ENCODE peak calls at places on chromosomes 4 and X, in seven cellular contexts. U is heart right ventricle; E is cardiac muscle cell; A is BJ; T is CD4-positive, alpha-beta memory T cell; L is AG04450; Z is naive thymus-derived CD4-positive, alpha-beta T cell. V is an unnamed sample.
A peak's percentile ranks its signal among the peaks of the same experiment; 100 is the strongest.

GRCh38 chr4:52617467-52618017 is 41.6 kb downstream of the USP46 start:
- DNase-seq in U (no peak), E (no peak), A (no peak), T (peak; percentile 37), L (no peak), Z (no peak), V (no peak)

GRCh38 chr4:19262467-19262866 is 989.2 kb upstream of the SLIT2 start:
- DNase-seq in U (no peak), E (peak; percentile 64), A (no peak), T (no peak), L (no peak), Z (no peak), V (no peak)

GRCh38 chr4:6783111-6783981 is 819 bp downstream of the KIAA0232 start:
- DNase-seq in U (peak; percentile 91), E (peak; percentile 91), A (peak; percentile 23), T (peak; percentile 89), L (peak; percentile 38), Z (peak; percentile 88), V (peak; percentile 99)

GRCh38 chrX:41822917-41823316 is 98.9 kb downstream of the GPR82 start:
- DNase-seq in U (no peak), E (peak; percentile 1), A (no peak), T (no peak), L (no peak), Z (no peak), V (no peak)

GRCh38 chr4:14916554-14917304 is 85.6 kb upstream of the CPEB2 start:
- DNase-seq in U (peak; percentile 49), E (peak; percentile 69), A (peak; percentile 41), T (no peak), L (peak; percentile 8), Z (no peak), V (no peak)

GRCh38 chr4:1081689-1082040 is 31.7 kb downstream of the RNF212 start:
- DNase-seq in U (no peak), E (peak; percentile 28), A (no peak), T (no peak), L (no peak), Z (no peak), V (peak; percentile 28)

GRCh38 chr4:44160776-44161377 is 287.7 kb downstream of the KCTD8 start:
- DNase-seq in U (no peak), E (no peak), A (no peak), T (no peak), L (no peak), Z (no peak), V (no peak)

GRCh38 chr4:185395255-185395955 is at the start of gene LRP2BP:
- DNase-seq in U (no peak), E (peak; percentile 18), A (no peak), T (peak; percentile 29), L (no peak), Z (peak; percentile 23), V (no peak)

GRCh38 chr4:188246488-188246887 is 107.2 kb downstream of the TRIML1 start:
- DNase-seq in U (no peak), E (no peak), A (no peak), T (no peak), L (no peak), Z (no peak), V (peak; percentile 61)

GRCh38 chr4:80127870-80128419 is 54.9 kb upstream of the ANTXR2 start:
- DNase-seq in U (no peak), E (no peak), A (no peak), T (no peak), L (no peak), Z (no peak), V (no peak)

GRCh38 chrX:138777230-138777629 is 65.7 kb upstream of the FGF13 start:
- DNase-seq in U (no peak), E (no peak), A (no peak), T (no peak), L (no peak), Z (no peak), V (peak; percentile 37)

GRCh38 chrX:138769918-138770317 is 58.4 kb upstream of the FGF13 start:
- DNase-seq in U (no peak), E (no peak), A (no peak), T (no peak), L (no peak), Z (no peak), V (no peak)

GRCh38 chrX:138771042-138771441 is 59.5 kb upstream of the FGF13 start:
- DNase-seq in U (no peak), E (no peak), A (no peak), T (no peak), L (no peak), Z (no peak), V (no peak)

GRCh38 chrX:138775501-138775900 is 64.0 kb upstream of the FGF13 start:
- DNase-seq in U (no peak), E (peak; percentile 29), A (no peak), T (no peak), L (no peak), Z (no peak), V (peak; percentile 36)
- H3K27me3 ChIP-seq in U (no peaks in the 10 kb centered on the region), E (no peaks in the 10 kb centered on the region), A (no peaks in the 10 kb centered on the region), T (no peaks in the 10 kb centered on the region), L (no peaks in the 10 kb centered on the region), Z (no peaks in the 10 kb centered on the region), V (no peaks in the 10 kb centered on the region)

GRCh38 chrX:155028749-155029360 is 2.2 kb downstream of the FUNDC2 start:
- DNase-seq in U (no peak), E (peak; percentile 71), A (no peak), T (no peak), L (no peak), Z (no peak), V (no peak)
- H3K4me3 ChIP-seq in U (no peak overlapping the region), E (peak overlapping the region; percentile 51), A (no peak overlapping the region), T (no peak overlapping the region), L (no peak overlapping the region), Z (no peak overlapping the region), V (no peak overlapping the region)

DNA sequence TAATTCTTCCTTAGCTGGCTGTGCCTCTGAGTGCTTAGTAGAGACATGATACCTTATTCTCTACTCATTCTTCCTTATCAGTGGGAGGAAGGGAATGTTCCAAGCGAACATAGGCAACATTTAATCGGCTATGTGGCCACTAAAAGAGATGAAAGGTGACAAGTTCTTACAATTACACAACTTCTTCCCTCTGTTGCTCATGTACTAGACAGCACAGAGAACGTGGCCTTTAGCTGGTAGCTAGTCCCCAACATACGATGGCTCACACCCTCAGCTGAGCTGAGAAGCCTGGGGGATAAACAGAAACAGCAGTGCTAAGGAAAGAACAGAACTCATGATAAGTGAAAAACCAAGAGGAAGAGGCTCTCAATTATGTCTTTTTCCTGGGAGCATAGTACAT is 52.2 kb downstream of the APOO start:
- DNase-seq in U (no peak), E (peak; percentile 49), A (no peak), T (no peak), L (no peak), Z (no peak), V (no peak)
- H3K27me3 ChIP-seq in U (no peaks in the 10 kb centered on the region), E (no peaks in the 10 kb centered on the region), A (no peaks in the 10 kb centered on the region), T (no peaks in the 10 kb centered on the region), L (no peaks in the 10 kb centered on the region), Z (no peaks in the 10 kb centered on the region), V (no peaks in the 10 kb centered on the region)

DNA sequence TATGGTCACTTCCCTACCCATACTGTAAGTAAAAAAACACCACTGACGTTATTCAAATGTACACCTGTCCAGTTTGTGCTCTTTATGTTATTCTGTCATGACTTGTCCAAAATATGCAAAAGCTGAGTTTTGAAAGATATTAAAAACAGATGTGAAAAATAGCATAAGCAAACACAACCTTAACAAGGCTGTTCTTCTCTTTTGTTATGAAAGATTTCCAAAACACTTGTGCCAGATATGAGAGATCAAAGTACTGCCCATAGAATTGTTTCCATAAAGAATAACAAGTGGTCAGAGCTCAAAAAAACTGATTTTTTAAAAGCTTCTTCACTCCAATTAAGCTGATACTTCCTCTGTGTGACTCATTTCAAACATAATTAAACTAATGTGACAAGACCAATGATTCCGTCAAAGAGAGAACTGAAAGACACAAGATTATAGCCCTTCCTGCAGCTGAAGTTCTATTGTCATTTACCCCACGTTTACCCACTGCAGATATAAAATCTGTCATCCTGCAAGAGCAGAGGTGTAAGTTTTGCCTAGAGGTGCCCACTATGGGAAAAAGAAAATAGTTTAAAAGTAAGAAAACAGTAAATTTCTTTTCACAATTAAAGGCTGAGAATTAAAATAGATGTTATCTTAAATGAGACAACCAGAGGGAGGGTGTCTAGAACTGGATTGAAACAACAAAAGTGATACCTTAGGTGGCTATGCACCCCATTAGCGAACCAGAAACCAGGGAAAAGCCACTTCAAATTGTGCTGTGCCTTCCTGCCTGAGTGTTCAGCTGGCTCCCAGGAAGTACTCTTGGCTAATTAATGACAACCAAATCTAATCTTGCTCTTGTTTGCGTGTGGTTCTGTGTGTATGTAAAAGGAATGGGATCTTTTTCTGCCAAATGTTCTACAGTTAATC is 30.1 kb downstream of the RASSF6 start:
- DNase-seq in U (no peak), E (peak; percentile 47), A (no peak), T (no peak), L (no peak), Z (no peak), V (no peak)
- H3K4me3 ChIP-seq in U (no peak overlapping the region), E (no peak overlapping the region), A (no peak overlapping the region), T (no peak overlapping the region), L (no peak overlapping the region), Z (no peak overlapping the region), V (no peak overlapping the region)

GRCh38 chr4:8896506-8896905 is 24.9 kb upstream of the HMX1 start:
- DNase-seq in U (no peak), E (no peak), A (no peak), T (no peak), L (no peak), Z (no peak), V (no peak)

GRCh38 chr4:8894424-8894816 is 22.8 kb upstream of the HMX1 start:
- DNase-seq in U (no peak), E (no peak), A (no peak), T (no peak), L (no peak), Z (no peak), V (no peak)

GRCh38 chr4:8897768-8898167 is 26.1 kb upstream of the HMX1 start:
- DNase-seq in U (no peak), E (no peak), A (no peak), T (no peak), L (no peak), Z (no peak), V (no peak)

GRCh38 chr4:8895295-8895694 is 23.7 kb upstream of the HMX1 start:
- DNase-seq in U (no peak), E (no peak), A (no peak), T (no peak), L (no peak), Z (no peak), V (no peak)

GRCh38 chr4:8896071-8896470 is 24.4 kb upstream of the HMX1 start:
- DNase-seq in U (no peak), E (no peak), A (no peak), T (no peak), L (no peak), Z (no peak), V (no peak)
- H3K27me3 ChIP-seq in U (peaks cover 95% of the 10 kb centered on the region), E (peaks cover 84% of the 10 kb centered on the region), A (peaks cover 15% of the 10 kb centered on the region), T (no peaks in the 10 kb centered on the region), L (peaks cover 40% of the 10 kb centered on the region), Z (no peaks in the 10 kb centered on the region), V (peaks cover 49% of the 10 kb centered on the region)

DNA sequence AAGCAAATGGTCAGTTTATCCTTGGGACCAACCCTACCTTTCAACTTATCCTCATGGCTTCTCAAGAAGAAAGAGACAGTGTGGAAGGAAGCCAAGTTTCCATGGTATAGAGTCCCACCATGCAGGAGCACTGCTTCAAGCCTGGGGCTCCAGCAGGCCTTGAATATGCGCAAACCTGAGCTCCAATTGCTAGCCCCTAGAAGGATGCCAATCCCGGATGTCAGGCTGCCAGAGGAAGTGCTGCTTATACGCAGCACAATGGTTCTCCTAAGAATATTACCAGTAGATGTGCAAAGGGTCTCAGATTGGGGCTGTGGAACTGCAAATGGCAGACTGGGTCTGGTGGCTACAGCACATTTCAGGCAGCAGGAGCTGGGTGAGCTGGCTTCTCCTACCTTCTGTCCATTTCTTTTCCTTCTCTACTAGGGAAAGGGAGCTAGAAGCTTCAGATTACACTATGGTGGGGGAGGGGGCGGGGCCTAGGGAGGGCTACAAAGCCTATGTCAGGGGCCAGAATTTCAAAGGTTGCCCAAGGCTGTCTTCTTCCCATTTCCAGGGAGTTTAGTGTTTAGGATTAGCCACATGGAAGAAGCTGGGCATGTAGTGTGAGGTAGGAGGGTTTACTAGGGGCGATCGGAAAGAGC is 40.7 kb upstream of the CITED1 start:
- DNase-seq in U (no peak), E (no peak), A (no peak), T (no peak), L (no peak), Z (no peak), V (no peak)
- H3K4me3 ChIP-seq in U (no peak overlapping the region), E (no peak overlapping the region), A (no peak overlapping the region), T (no peak overlapping the region), L (no peak overlapping the region), Z (no peak overlapping the region), V (no peak overlapping the region)